ENCODE peak calls at places on chromosomes 2 and 18, in six cellular contexts. One of them, this sample, is unnamed.

GRCh38 chr2:178256382-178257053 is 62.2 kb downstream of the OSBPL6 start:
- DNase-seq in activated T-cell treated with anti-CD3 and anti-CD28 coated beads for 24 hours: no peak
- DNase-seq in HCT116: no peak
- DNase-seq in stimulated activated CD4-positive, alpha-beta T cell treated with anti-CD3 and anti-CD28 coated beads, Interleukin-12 subunit alpha, Interleukin-12 subunit beta, amount 100 ng/mL, for 4 hours: no peak
- DNase-seq in naive thymus-derived CD4-positive, alpha-beta T cell: no peak
- DNase-seq in kidney: no peak
- DNase-seq in this sample: no peak

GRCh38 chr2:177474904-177475474 is 82.4 kb downstream of the AGPS start:
- DNase-seq in HCT116: peak; percentile 19
- DNase-seq in stimulated activated CD4-positive, alpha-beta T cell treated with anti-CD3 and anti-CD28 coated beads, Interleukin-12 subunit alpha, Interleukin-12 subunit beta, amount 100 ng/mL, for 4 hours: no peak
- DNase-seq in activated T-cell treated with anti-CD3 and anti-CD28 coated beads for 24 hours: no peak
- DNase-seq in naive thymus-derived CD4-positive, alpha-beta T cell: no peak
- DNase-seq in kidney: no peak
- DNase-seq in this sample: peak; percentile 21

GRCh38 chr18:63843008-63843407 is 44.5 kb upstream of the SERPINB2 start:
- DNase-seq in HCT116: no peak
- DNase-seq in activated T-cell treated with anti-CD3 and anti-CD28 coated beads for 24 hours: no peak
- DNase-seq in kidney: no peak
- DNase-seq in naive thymus-derived CD4-positive, alpha-beta T cell: no peak
- DNase-seq in stimulated activated CD4-positive, alpha-beta T cell treated with anti-CD3 and anti-CD28 coated beads, Interleukin-12 subunit alpha, Interleukin-12 subunit beta, amount 100 ng/mL, for 4 hours: no peak
- DNase-seq in this sample: no peak

GRCh38 chr2:133200684-133201421 is 367.4 kb downstream of the NCKAP5 start:
- DNase-seq in activated T-cell treated with anti-CD3 and anti-CD28 coated beads for 24 hours: no peak
- DNase-seq in HCT116: peak; percentile 56
- DNase-seq in stimulated activated CD4-positive, alpha-beta T cell treated with anti-CD3 and anti-CD28 coated beads, Interleukin-12 subunit alpha, Interleukin-12 subunit beta, amount 100 ng/mL, for 4 hours: no peak
- DNase-seq in kidney: no peak
- DNase-seq in naive thymus-derived CD4-positive, alpha-beta T cell: no peak
- DNase-seq in this sample: peak; percentile 93

GRCh38 chr2:121471571-121472464 is 58.9 kb upstream of the RNU4ATAC start:
- DNase-seq in naive thymus-derived CD4-positive, alpha-beta T cell: no peak
- DNase-seq in activated T-cell treated with anti-CD3 and anti-CD28 coated beads for 24 hours: no peak
- DNase-seq in HCT116: no peak
- DNase-seq in stimulated activated CD4-positive, alpha-beta T cell treated with anti-CD3 and anti-CD28 coated beads, Interleukin-12 subunit alpha, Interleukin-12 subunit beta, amount 100 ng/mL, for 4 hours: no peak
- DNase-seq in kidney: no peak
- DNase-seq in this sample: no peak

GRCh38 chr2:71609441-71609840 is 156.1 kb downstream of the DYSF start:
- DNase-seq in activated T-cell treated with anti-CD3 and anti-CD28 coated beads for 24 hours: no peak
- DNase-seq in HCT116: no peak
- DNase-seq in stimulated activated CD4-positive, alpha-beta T cell treated with anti-CD3 and anti-CD28 coated beads, Interleukin-12 subunit alpha, Interleukin-12 subunit beta, amount 100 ng/mL, for 4 hours: no peak
- DNase-seq in naive thymus-derived CD4-positive, alpha-beta T cell: no peak
- DNase-seq in kidney: peak; percentile 18
- DNase-seq in this sample: no peak

GRCh38 chr2:234620018-234620417 is 123.1 kb upstream of the ARL4C start:
- DNase-seq in naive thymus-derived CD4-positive, alpha-beta T cell: no peak
- DNase-seq in stimulated activated CD4-positive, alpha-beta T cell treated with anti-CD3 and anti-CD28 coated beads, Interleukin-12 subunit alpha, Interleukin-12 subunit beta, amount 100 ng/mL, for 4 hours: no peak
- DNase-seq in HCT116: no peak
- DNase-seq in activated T-cell treated with anti-CD3 and anti-CD28 coated beads for 24 hours: no peak
- DNase-seq in kidney: no peak
- DNase-seq in this sample: no peak

GRCh38 chr2:204871246-204871953 is 326.1 kb downstream of the PARD3B start:
- DNase-seq in kidney: no peak
- DNase-seq in stimulated activated CD4-positive, alpha-beta T cell treated with anti-CD3 and anti-CD28 coated beads, Interleukin-12 subunit alpha, Interleukin-12 subunit beta, amount 100 ng/mL, for 4 hours: no peak
- DNase-seq in naive thymus-derived CD4-positive, alpha-beta T cell: peak; percentile 66
- DNase-seq in activated T-cell treated with anti-CD3 and anti-CD28 coated beads for 24 hours: no peak
- DNase-seq in HCT116: no peak
- DNase-seq in this sample: no peak

GRCh38 chr18:32019251-32019943 is 772 bp downstream of the RNF125 start:
- DNase-seq in stimulated activated CD4-positive, alpha-beta T cell treated with anti-CD3 and anti-CD28 coated beads, Interleukin-12 subunit alpha, Interleukin-12 subunit beta, amount 100 ng/mL, for 4 hours: peak; percentile 38
- DNase-seq in activated T-cell treated with anti-CD3 and anti-CD28 coated beads for 24 hours: peak; percentile 37
- DNase-seq in kidney: peak; percentile 84
- DNase-seq in naive thymus-derived CD4-positive, alpha-beta T cell: peak; percentile 90
- DNase-seq in HCT116: peak; percentile 26
- DNase-seq in this sample: no peak

GRCh38 chr2:170554278-170554955 is 160.7 kb upstream of the SP5 start:
- DNase-seq in naive thymus-derived CD4-positive, alpha-beta T cell: no peak
- DNase-seq in stimulated activated CD4-positive, alpha-beta T cell treated with anti-CD3 and anti-CD28 coated beads, Interleukin-12 subunit alpha, Interleukin-12 subunit beta, amount 100 ng/mL, for 4 hours: no peak
- DNase-seq in HCT116: no peak
- DNase-seq in kidney: no peak
- DNase-seq in activated T-cell treated with anti-CD3 and anti-CD28 coated beads for 24 hours: no peak
- DNase-seq in this sample: no peak

GRCh38 chr2:85561280-85562212 is at the start of gene GGCX:
- DNase-seq in HCT116: peak; percentile 87
- DNase-seq in activated T-cell treated with anti-CD3 and anti-CD28 coated beads for 24 hours: peak; percentile 94
- DNase-seq in naive thymus-derived CD4-positive, alpha-beta T cell: peak; percentile 89
- DNase-seq in stimulated activated CD4-positive, alpha-beta T cell treated with anti-CD3 and anti-CD28 coated beads, Interleukin-12 subunit alpha, Interleukin-12 subunit beta, amount 100 ng/mL, for 4 hours: peak; percentile 92
- DNase-seq in kidney: peak; percentile 98
- DNase-seq in this sample: peak; percentile 86

GRCh38 chr2:73284296-73285161 is at the start of gene FBXO41:
- DNase-seq in kidney: peak; percentile 86
- DNase-seq in HCT116: no peak
- DNase-seq in activated T-cell treated with anti-CD3 and anti-CD28 coated beads for 24 hours: peak; percentile 68
- DNase-seq in naive thymus-derived CD4-positive, alpha-beta T cell: peak; percentile 62
- DNase-seq in stimulated activated CD4-positive, alpha-beta T cell treated with anti-CD3 and anti-CD28 coated beads, Interleukin-12 subunit alpha, Interleukin-12 subunit beta, amount 100 ng/mL, for 4 hours: peak; percentile 79
- DNase-seq in this sample: peak; percentile 20

GRCh38 chr2:114614599-114614998 is 172.2 kb downstream of the DPP10 start:
- DNase-seq in HCT116: no peak
- DNase-seq in naive thymus-derived CD4-positive, alpha-beta T cell: no peak
- DNase-seq in kidney: no peak
- DNase-seq in stimulated activated CD4-positive, alpha-beta T cell treated with anti-CD3 and anti-CD28 coated beads, Interleukin-12 subunit alpha, Interleukin-12 subunit beta, amount 100 ng/mL, for 4 hours: no peak
- DNase-seq in activated T-cell treated with anti-CD3 and anti-CD28 coated beads for 24 hours: no peak
- DNase-seq in this sample: no peak